ENCODE peak calls at places on chromosomes 5 and 9, in six cellular contexts. W is stimulated activated CD4-positive, alpha-beta T cell treated with anti-CD3 and anti-CD28 coated beads, Interleukin-15, amount 100 ng/mL, for 1 hour; C is activated CD8-positive, alpha-beta memory T cell treated with anti-CD3 and anti-CD28 coated beads for 48 hours; R is astrocyte; M is memory B cell; D is T-helper 9 cell. E is an unnamed sample.

GRCh38 chr9:132372177-132373095 is 17.6 kb upstream of the SETX start:
- DNase-seq in W (no peak), C (no peak), R (no peak), M (no peak), D (no peak), E (peak; percentile 13)

GRCh38 chr9:37574241-37574721 is 1.9 kb downstream of the FBXO10 start:
- DNase-seq in W (no peak), C (no peak), R (no peak), M (no peak), D (no peak), E (peak; percentile 44)

GRCh38 chr5:138459311-138459710 is 6.0 kb upstream of the EGR1 start:
- DNase-seq in W (peak; percentile 73), C (peak; percentile 69), R (no peak), M (peak; percentile 45), D (peak; percentile 69), E (no peak)

GRCh38 chr9:98078895-98079294 is 22.4 kb downstream of the NANS start:
- DNase-seq in W (no peak), C (no peak), R (no peak), M (no peak), D (no peak), E (no peak)

GRCh38 chr5:125412051-125412560 is 665.7 kb upstream of the ZNF608 start:
- DNase-seq in W (no peak), C (no peak), R (peak; percentile 58), M (no peak), D (no peak), E (peak; percentile 52)

GRCh38 chr9:120531683-120532300 is 48.2 kb downstream of the CDK5RAP2 start:
- DNase-seq in W (no peak), C (no peak), R (no peak), M (no peak), D (no peak), E (peak; percentile 43)

GRCh38 chr5:61461412-61461811 is 129.4 kb downstream of the ZSWIM6 start:
- DNase-seq in W (no peak), C (no peak), R (no peak), M (no peak), D (no peak), E (no peak)

GRCh38 chr5:10235350-10235749 is 14.3 kb downstream of the ATPSCKMT start:
- DNase-seq in W (no peak), C (no peak), R (peak; percentile 21), M (no peak), D (no peak), E (no peak)

GRCh38 chr9:27540537-27540936 is 10.9 kb upstream of the MOB3B start:
- DNase-seq in W (no peak), C (no peak), R (peak; percentile 15), M (no peak), D (no peak), E (no peak)

GRCh38 chr9:38311382-38312270 is 80.9 kb upstream of the ALDH1B1 start:
- DNase-seq in W (no peak), C (no peak), R (peak; percentile 7), M (no peak), D (no peak), E (no peak)

GRCh38 chr5:32042571-32042970 is 131.5 kb downstream of the GOLPH3 start:
- DNase-seq in W (no peak), C (no peak), R (no peak), M (no peak), D (no peak), E (no peak)

GRCh38 chr9:16526380-16526779 is 344.1 kb downstream of the BNC2 start:
- DNase-seq in W (no peak), C (no peak), R (peak; percentile 82), M (no peak), D (no peak), E (peak; percentile 84)

GRCh38 chr5:180315762-180316212 is 23.9 kb upstream of the MAPK9 start:
- DNase-seq in W (peak; percentile 56), C (peak; percentile 74), R (no peak), M (peak; percentile 77), D (peak; percentile 76), E (no peak)

GRCh38 chr5:142168365-142168764 is 59.8 kb downstream of the NDFIP1 start:
- DNase-seq in W (no peak), C (no peak), R (no peak), M (no peak), D (no peak), E (peak; percentile 53)

GRCh38 chr9:134836406-134836970 is 44.1 kb upstream of the FCN2 start:
- DNase-seq in W (no peak), C (no peak), R (no peak), M (no peak), D (no peak), E (no peak)

GRCh38 chr5:125348936-125349335 is 602.5 kb upstream of the ZNF608 start:
- DNase-seq in W (no peak), C (no peak), R (no peak), M (no peak), D (no peak), E (no peak)

GRCh38 chr9:77375956-77376532 is 198.7 kb downstream of the VPS13A start:
- DNase-seq in W (no peak), C (no peak), R (peak; percentile 12), M (no peak), D (no peak), E (peak; percentile 51)

GRCh38 chr5:130836729-130837660 is 328.1 kb downstream of the HINT1 start:
- DNase-seq in W (no peak), C (no peak), R (no peak), M (no peak), D (no peak), E (peak; percentile 25)

GRCh38 chr5:132653716-132654115 is 4.3 kb upstream of the IL13 start:
- DNase-seq in W (no peak), C (no peak), R (no peak), M (no peak), D (no peak), E (no peak)

GRCh38 chr5:80834710-80835109 is 125.5 kb upstream of the RASGRF2 start:
- DNase-seq in W (no peak), C (no peak), R (peak; percentile 3), M (no peak), D (no peak), E (peak; percentile 13)

GRCh38 chr9:33426843-33427293 is 20.5 kb downstream of the AQP3 start:
- DNase-seq in W (no peak), C (no peak), R (no peak), M (no peak), D (no peak), E (no peak)

GRCh38 chr9:95874303-95874988 is 1.0 kb upstream of the ERCC6L2 start:
- DNase-seq in W (no peak), C (no peak), R (peak; percentile 10), M (no peak), D (no peak), E (no peak)

GRCh38 chr9:128614728-128615127 is 41.9 kb downstream of the DYNC2I2 start:
- DNase-seq in W (no peak), C (no peak), R (no peak), M (no peak), D (no peak), E (no peak)

GRCh38 chr5:92912280-92912679 is 668.7 kb downstream of the NR2F1-AS1 start:
- DNase-seq in W (no peak), C (no peak), R (no peak), M (no peak), D (no peak), E (no peak)

GRCh38 chr5:64384761-64385160 is 121.1 kb upstream of the RGS7BP start:
- DNase-seq in W (no peak), C (no peak), R (peak; percentile 20), M (no peak), D (no peak), E (peak; percentile 1)

GRCh38 chr9:73269430-73270101 is 117.9 kb downstream of the ANXA1 start:
- DNase-seq in W (no peak), C (no peak), R (peak; percentile 10), M (no peak), D (no peak), E (peak; percentile 58)

GRCh38 chr5:1107167-1108007 is 4.5 kb downstream of the SLC12A7 start:
- DNase-seq in W (no peak), C (no peak), R (no peak), M (no peak), D (no peak), E (no peak)

GRCh38 chr5:143696920-143697319 is 115.0 kb upstream of the HMHB1 start:
- DNase-seq in W (no peak), C (no peak), R (no peak), M (no peak), D (no peak), E (no peak)

GRCh38 chr5:59034498-59035186 is 451.8 kb downstream of the RAB3C start:
- DNase-seq in W (no peak), C (no peak), R (peak; percentile 17), M (no peak), D (no peak), E (peak; percentile 68)

GRCh38 chr5:163894645-163895044 is 389.2 kb downstream of the MAT2B start:
- DNase-seq in W (no peak), C (no peak), R (peak; percentile 94), M (no peak), D (no peak), E (peak; percentile 91)

GRCh38 chr5:132895719-132896305 is 22.3 kb downstream of the LEAP2 start:
- DNase-seq in W (no peak), C (no peak), R (no peak), M (no peak), D (no peak), E (no peak)

GRCh38 chr9:74610523-74611061 is 113.5 kb downstream of the RORB start:
- DNase-seq in W (no peak), C (no peak), R (peak; percentile 21), M (no peak), D (no peak), E (peak; percentile 27)

GRCh38 chr5:59609501-59610265 is 283.8 kb downstream of the PDE4D start:
- DNase-seq in W (no peak), C (no peak), R (peak; percentile 49), M (no peak), D (no peak), E (no peak)

GRCh38 chr9:117987945-117988344 is 283.7 kb downstream of the TLR4 start:
- DNase-seq in W (no peak), C (no peak), R (no peak), M (no peak), D (no peak), E (no peak)

GRCh38 chr9:92115977-92116285 is 718 bp upstream of the SPTLC1 start:
- DNase-seq in W (no peak), C (no peak), R (no peak), M (no peak), D (no peak), E (no peak)

E was measured in amniotic epithelial cell.